ENCODE peak calls at places on chromosomes 13 and 19, in five cellular contexts. T, L, O, W and N are unnamed samples.

GRCh38 chr19:53947624-53948023 is 15.1 kb upstream of the CACNG8 start:
- DNase-seq in W (no peak), L (no peak), O (no peak), T (no peak), N (no peak)

GRCh38 chr13:44420376-44421220 is 47.0 kb downstream of the SERP2 start:
- DNase-seq in L (no peak), W (no peak), O (no peak), T (no peak), N (no peak)

GRCh38 chr13:80465321-80465720 is 124.4 kb upstream of the SPRY2 start:
- DNase-seq in L (no peak), W (no peak), T (no peak), O (no peak), N (no peak)

GRCh38 chr19:18271433-18271841 is 2.8 kb downstream of the IQCN start:
- DNase-seq in T (no peak), O (peak), W (no peak), L (no peak), N (peak)

GRCh38 chr19:53655042-53655665 is 23.4 kb downstream of the DPRX start:
- DNase-seq in O (no peak), W (no peak), T (no peak), L (no peak), N (no peak)

GRCh38 chr19:42657551-42657950 is 62.8 kb upstream of the CEACAM8 start:
- DNase-seq in O (no peak), T (no peak), L (no peak), W (no peak), N (no peak)

GRCh38 chr13:38921081-38921480 is 69.5 kb downstream of the STOML3 start:
- DNase-seq in L (no peak), O (no peak), T (no peak), W (no peak), N (no peak)

GRCh38 chr19:19459099-19459498 is 53.6 kb downstream of the GATAD2A start:
- DNase-seq in L (no peak), T (no peak), W (peak), O (peak), N (peak)

GRCh38 chr19:35889370-35890112 is 10.8 kb downstream of the NFKBID start:
- DNase-seq in O (no peak), L (no peak), T (no peak), W (no peak), N (no peak)

GRCh38 chr19:57830071-57830602 is at the start of gene ZNF587B:
- DNase-seq in L (peak), O (peak), W (peak), T (peak), N (no peak)

GRCh38 chr19:53102186-53102585 is 1.0 kb downstream of the ZNF160 start:
- DNase-seq in O (no peak), L (no peak), W (no peak), T (no peak), N (no peak)

GRCh38 chr13:39038569-39038898 is 278 bp downstream of the NHLRC3 start:
- DNase-seq in L (no peak), T (peak), O (peak), W (peak), N (peak)

GRCh38 chr13:20398459-20398858 is 127.2 kb downstream of the CRYL1 start:
- DNase-seq in L (no peak), O (no peak), W (no peak), T (no peak), N (no peak)

GRCh38 chr19:12779162-12779993 is 4.0 kb upstream of the HOOK2 start:
- DNase-seq in O (peak), W (no peak), T (no peak), L (peak), N (no peak)

GRCh38 chr19:7830272-7830771 is 304 bp downstream of the EVI5L start:
- DNase-seq in T (no peak), O (no peak), W (no peak), L (peak), N (no peak)

GRCh38 chr13:66036024-66036614 is 1194.0 kb downstream of the PCDH9 start:
- DNase-seq in T (no peak), O (no peak), L (no peak), W (no peak), N (no peak)

GRCh38 chr13:30934381-30934780 is 1.9 kb downstream of the TEX26 start:
- DNase-seq in T (no peak), L (no peak), O (no peak), W (no peak), N (no peak)

GRCh38 chr19:6413291-6413690 is 11.3 kb downstream of the KHSRP start:
- DNase-seq in O (no peak), T (no peak), L (no peak), W (no peak), N (no peak)

GRCh38 chr19:33096005-33096404 is 15.0 kb downstream of the GPATCH1 start:
- DNase-seq in W (no peak), T (no peak), L (no peak), O (no peak), N (peak)

GRCh38 chr13:52845766-52846566 is 2.5 kb downstream of the PCDH8 start:
- DNase-seq in T (no peak), L (peak), W (no peak), O (no peak), N (peak)

GRCh38 chr19:28558783-28559182 is 654.2 kb downstream of the UQCRFS1 start:
- DNase-seq in W (no peak), O (no peak), T (no peak), L (no peak), N (no peak)

GRCh38 chr13:44274838-44275237 is 98.8 kb upstream of the SERP2 start:
- DNase-seq in W (peak), L (no peak), O (no peak), T (no peak), N (no peak)

GRCh38 chr13:31756346-31756745 is 17.0 kb downstream of the RXFP2 start:
- DNase-seq in T (no peak), L (no peak), O (peak), W (no peak), N (no peak)

GRCh38 chr13:24187185-24187584 is 26.7 kb downstream of the SPATA13 start:
- DNase-seq in O (peak), T (no peak), L (no peak), W (no peak), N (no peak)

GRCh38 chr19:2834294-2834871 is 6.9 kb upstream of the ZNF555 start:
- DNase-seq in L (no peak), T (no peak), O (no peak), W (no peak), N (no peak)

GRCh38 chr13:21884299-21884878 is 213.5 kb downstream of the FGF9 start:
- DNase-seq in W (no peak), L (no peak), O (no peak), T (no peak), N (no peak)

GRCh38 chr13:69291292-69291906 is 816.2 kb upstream of the ATXN8OS start:
- DNase-seq in T (no peak), W (no peak), O (no peak), L (no peak), N (no peak)

GRCh38 chr19:38557205-38557799 is 60.5 kb downstream of the MAP4K1 start:
- DNase-seq in W (no peak), O (no peak), T (no peak), L (peak), N (peak)

GRCh38 chr13:29279859-29280258 is 315.6 kb downstream of the SLC7A1 start:
- DNase-seq in T (no peak), O (no peak), L (no peak), W (no peak), N (no peak)

GRCh38 chr19:56156768-56157167 is 15.7 kb downstream of the ZNF444 start:
- DNase-seq in T (no peak), O (no peak), W (no peak), L (no peak), N (no peak)

GRCh38 chr13:99805361-99805760 is 166.2 kb downstream of the ZIC5 start:
- DNase-seq in T (no peak), W (no peak), L (no peak), O (no peak), N (no peak)

GRCh38 chr13:78806457-78806856 is 147.5 kb upstream of the OBI1 start:
- DNase-seq in W (no peak), O (peak), T (no peak), L (no peak), N (no peak)
- H3K4me3 ChIP-seq in W (no peak), O (no peak), T (no peak), L (no peak), N (no peak)

GRCh38 chr19:1266818-1267440 is 2.2 kb upstream of the CIRBP start:
- DNase-seq in O (no peak), L (peak), T (peak), W (peak), N (peak)
- H3K4me3 ChIP-seq in O (peak), L (peak), T (peak), W (peak), N (peak)

DNA sequence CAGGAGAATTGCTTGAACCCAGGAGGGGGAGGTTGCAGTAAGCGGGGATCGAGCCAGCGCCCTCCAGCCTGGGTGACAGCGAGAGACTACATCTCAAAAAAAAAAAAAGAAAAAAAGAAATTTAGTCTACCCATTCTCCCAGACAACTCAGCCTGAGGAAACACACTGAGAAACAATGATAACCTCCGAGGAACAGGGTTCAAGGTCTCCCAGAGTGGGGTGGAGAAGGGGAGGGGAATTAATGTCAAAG is 1.4 kb upstream of the VASP start:
- DNase-seq in L (no peak), T (no peak), W (no peak), O (no peak), N (no peak)
- H3K4me3 ChIP-seq in L (peak), T (peak), W (peak), O (no peak), N (peak)

GRCh38 chr13:113835461-113836274 is 28.2 kb downstream of the GAS6 start:
- DNase-seq in O (peak), T (no peak), L (peak), W (no peak), N (no peak)

GRCh38 chr13:113838711-113839201 is 25.1 kb downstream of the GAS6 start:
- DNase-seq in T (no peak), W (no peak), L (peak), O (no peak), N (no peak)

GRCh38 chr13:113839536-113840204 is 24.2 kb downstream of the GAS6 start:
- DNase-seq in T (no peak), W (no peak), O (no peak), L (peak), N (no peak)

GRCh38 chr13:113836917-113837553 is 26.8 kb downstream of the GAS6 start:
- DNase-seq in W (no peak), T (no peak), L (peak), O (peak), N (no peak)

GRCh38 chr13:113837554-113838355 is 26.1 kb downstream of the GAS6 start:
- DNase-seq in L (peak), W (no peak), T (no peak), O (peak), N (no peak)
- H3K4me3 ChIP-seq in L (peak), W (no peak), T (no peak), O (peak), N (no peak)

DNA sequence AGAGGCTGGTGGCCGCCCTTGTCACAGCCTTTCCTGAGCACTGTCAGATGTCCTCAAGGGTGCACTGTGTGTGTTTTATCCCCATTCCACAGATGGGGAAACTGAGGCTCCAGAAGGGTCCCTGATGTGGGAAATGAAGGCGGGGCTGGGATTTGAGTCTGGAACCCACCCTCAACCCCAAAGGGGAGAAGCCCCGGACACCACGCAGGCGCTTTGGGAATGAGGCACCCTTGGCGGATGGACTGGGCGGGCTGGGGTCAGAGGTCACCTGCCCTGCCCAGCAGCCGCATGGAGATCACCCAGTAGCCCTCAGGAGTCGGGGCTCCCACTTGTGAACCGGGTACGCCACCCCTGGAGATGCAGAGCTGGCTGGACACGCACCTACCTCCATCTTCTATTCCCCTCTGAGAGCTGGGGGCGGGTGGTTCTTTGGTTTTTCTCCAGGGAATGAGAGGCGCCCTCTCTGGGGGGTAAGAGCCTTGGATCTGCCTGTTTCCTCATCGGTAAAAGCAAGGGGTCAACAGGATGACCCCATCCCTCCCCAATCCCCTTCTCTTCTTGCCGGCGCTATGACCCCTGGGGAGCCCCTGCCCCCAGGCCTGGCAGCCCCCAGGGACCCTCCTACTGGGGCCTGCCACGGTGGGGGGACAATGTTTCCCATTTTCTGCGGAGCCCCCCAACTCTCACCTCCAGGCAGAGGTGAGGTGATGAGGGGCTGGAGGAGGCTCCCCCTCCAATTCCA is 8.3 kb upstream of the ONECUT3 start:
- DNase-seq in L (no peak), W (no peak), T (no peak), O (no peak), N (no peak)
- H3K4me3 ChIP-seq in L (no peak), W (no peak), T (no peak), O (no peak), N (no peak)

GRCh38 chr13:73859841-73860240 is 274.4 kb downstream of the KLF12 start:
- DNase-seq in T (no peak), W (no peak), L (no peak), O (no peak), N (peak)

GRCh38 chr13:73857106-73857505 is 277.1 kb downstream of the KLF12 start:
- DNase-seq in L (no peak), T (no peak), W (no peak), O (no peak), N (no peak)

GRCh38 chr13:73860501-73860900 is 273.7 kb downstream of the KLF12 start:
- DNase-seq in L (no peak), W (no peak), T (no peak), O (no peak), N (no peak)

GRCh38 chr13:73865027-73865426 is 269.2 kb downstream of the KLF12 start:
- DNase-seq in W (no peak), L (no peak), T (no peak), O (no peak), N (no peak)

GRCh38 chr13:73861136-73861535 is 273.1 kb downstream of the KLF12 start:
- DNase-seq in L (no peak), W (no peak), O (no peak), T (no peak), N (no peak)
- H3K4me3 ChIP-seq in L (no peak), W (no peak), O (no peak), T (no peak), N (peak)